ENCODE peak calls at places on chromosome 11, in ten cellular contexts. Y, R, V, T, L, P, G, H, M and X are unnamed samples.

GRCh38 chr11:120023551-120023950 is 114.4 kb downstream of the TRIM29 start:
- DNase-seq in Y (no peak), R (no peak), V (no peak), T (no peak), L (no peak), P (no peak), G (no peak), H (no peak), M (no peak), X (no peak)

GRCh38 chr11:61766353-61766841 is 14.0 kb downstream of the MYRF start:
- DNase-seq in Y (no peak), R (no peak), V (no peak), T (no peak), L (peak), P (no peak), G (no peak), H (no peak), M (peak), X (no peak)

GRCh38 chr11:93686812-93687211 is 25.3 kb downstream of the CEP295 start:
- DNase-seq in Y (no peak), R (no peak), V (no peak), T (peak), L (no peak), P (no peak), G (no peak), H (no peak), M (peak), X (no peak)

GRCh38 chr11:62269654-62270278 is at the start of gene SCGB2A2:
- DNase-seq in Y (no peak), R (no peak), V (no peak), T (no peak), L (no peak), P (no peak), G (no peak), H (no peak), M (peak), X (no peak)

GRCh38 chr11:105148241-105148640 is 8.7 kb upstream of the CARD18 start:
- DNase-seq in Y (no peak), R (no peak), V (no peak), T (no peak), L (no peak), P (no peak), G (no peak), H (no peak), M (peak), X (no peak)

GRCh38 chr11:2690261-2690575 is 9.6 kb downstream of the KCNQ1OT1 start:
- DNase-seq in Y (no peak), R (no peak), V (no peak), T (no peak), L (no peak), P (no peak), G (no peak), H (no peak), M (no peak), X (no peak)

GRCh38 chr11:19730373-19730772 is 17.7 kb downstream of the NAV2 start:
- DNase-seq in Y (peak), R (no peak), V (no peak), T (no peak), L (no peak), P (no peak), G (no peak), H (no peak), M (no peak), X (no peak)

GRCh38 chr11:57513446-57513795 is 2.1 kb downstream of the SLC43A1 start:
- DNase-seq in Y (no peak), R (no peak), V (no peak), T (no peak), L (no peak), P (no peak), G (no peak), H (no peak), M (no peak), X (no peak)

GRCh38 chr11:35892166-35892565 is 51.7 kb upstream of the LDLRAD3 start:
- DNase-seq in Y (no peak), R (no peak), V (no peak), T (no peak), L (no peak), P (no peak), G (no peak), H (no peak), M (no peak), X (no peak)

GRCh38 chr11:85941380-85941973 is 86.3 kb downstream of the CCDC83 start:
- DNase-seq in Y (peak), R (no peak), V (peak), T (no peak), L (peak), P (peak), G (no peak), H (peak), M (peak), X (no peak)

GRCh38 chr11:1176224-1177019 is 18.7 kb downstream of the MUC5AC start:
- DNase-seq in Y (no peak), R (no peak), V (no peak), T (no peak), L (no peak), P (no peak), G (no peak), H (no peak), M (no peak), X (no peak)

GRCh38 chr11:8672346-8672745 is 10.1 kb downstream of the TRIM66 start:
- DNase-seq in Y (no peak), R (no peak), V (no peak), T (no peak), L (no peak), P (no peak), G (no peak), H (no peak), M (no peak), X (no peak)

GRCh38 chr11:65132238-65132987 is 1.9 kb downstream of the SYVN1 start:
- DNase-seq in Y (no peak), R (no peak), V (no peak), T (no peak), L (no peak), P (no peak), G (no peak), H (no peak), M (no peak), X (peak)

GRCh38 chr11:65456418-65456817 is 33.8 kb downstream of the NEAT1 start:
- DNase-seq in Y (no peak), R (no peak), V (no peak), T (no peak), L (no peak), P (no peak), G (no peak), H (no peak), M (no peak), X (no peak)

GRCh38 chr11:70071996-70072395 is 6.1 kb upstream of the ANO1 start:
- DNase-seq in Y (no peak), R (no peak), V (no peak), T (no peak), L (no peak), P (no peak), G (peak), H (no peak), M (no peak), X (peak)

GRCh38 chr11:72751293-72752087 is 718 bp downstream of the ARAP1 start:
- DNase-seq in Y (no peak), R (no peak), V (peak), T (no peak), L (no peak), P (no peak), G (no peak), H (no peak), M (no peak), X (no peak)

GRCh38 chr11:115499891-115500290 is 4.3 kb downstream of the CADM1 start:
- DNase-seq in Y (no peak), R (no peak), V (no peak), T (no peak), L (no peak), P (no peak), G (no peak), H (no peak), M (no peak), X (no peak)

GRCh38 chr11:119108151-119108856 is 1.2 kb downstream of the C2CD2L start:
- DNase-seq in Y (peak), R (peak), V (no peak), T (no peak), L (no peak), P (peak), G (no peak), H (no peak), M (peak), X (no peak)

GRCh38 chr11:126497581-126498109 is 142.2 kb downstream of the ST3GAL4 start:
- DNase-seq in Y (no peak), R (no peak), V (no peak), T (no peak), L (no peak), P (no peak), G (no peak), H (no peak), M (no peak), X (no peak)

GRCh38 chr11:130510407-130511006 is 62.1 kb downstream of the ADAMTS15 start:
- DNase-seq in Y (no peak), R (no peak), V (no peak), T (no peak), L (no peak), P (no peak), G (no peak), H (no peak), M (peak), X (no peak)

GRCh38 chr11:109046284-109046992 is 375.6 kb upstream of the C11orf87 start:
- DNase-seq in Y (no peak), R (no peak), V (no peak), T (no peak), L (no peak), P (no peak), G (no peak), H (no peak), M (no peak), X (no peak)

GRCh38 chr11:96228911-96229310 is 114.1 kb downstream of the MAML2 start:
- DNase-seq in Y (no peak), R (no peak), V (no peak), T (no peak), L (no peak), P (no peak), G (no peak), H (no peak), M (peak), X (no peak)

GRCh38 chr11:1858154-1858553 is 5.3 kb downstream of the LSP1 start:
- DNase-seq in Y (no peak), R (no peak), V (no peak), T (no peak), L (no peak), P (no peak), G (no peak), H (no peak), M (no peak), X (no peak)

GRCh38 chr11:34346551-34346950 is 11.3 kb downstream of the ABTB2 start:
- DNase-seq in Y (no peak), R (no peak), V (no peak), T (no peak), L (no peak), P (no peak), G (no peak), H (no peak), M (peak), X (no peak)

GRCh38 chr11:123413636-123414035 is 16.4 kb upstream of the GRAMD1B start:
- DNase-seq in Y (no peak), R (no peak), V (no peak), T (no peak), L (no peak), P (no peak), G (no peak), H (no peak), M (peak), X (no peak)

GRCh38 chr11:12167098-12167999 is 57.0 kb downstream of the MICAL2 start:
- DNase-seq in Y (no peak), R (no peak), V (no peak), T (no peak), L (peak), P (peak), G (no peak), H (peak), M (peak), X (no peak)

GRCh38 chr11:6572215-6572614 is 31.2 kb downstream of the RRP8 start:
- DNase-seq in Y (peak), R (no peak), V (no peak), T (peak), L (no peak), P (no peak), G (no peak), H (no peak), M (peak), X (no peak)

GRCh38 chr11:10405858-10406592 is 49.0 kb upstream of the AMPD3 start:
- DNase-seq in Y (peak), R (peak), V (peak), T (peak), L (peak), P (peak), G (no peak), H (peak), M (peak), X (no peak)

GRCh38 chr11:824942-825341 is 2.8 kb upstream of the CRACR2B start:
- DNase-seq in Y (no peak), R (no peak), V (peak), T (no peak), L (no peak), P (no peak), G (no peak), H (no peak), M (no peak), X (no peak)

GRCh38 chr11:64631675-64632074 is 40.7 kb downstream of the SLC22A12 start:
- DNase-seq in Y (no peak), R (no peak), V (no peak), T (no peak), L (no peak), P (no peak), G (no peak), H (no peak), M (no peak), X (no peak)

GRCh38 chr11:116180806-116181600 is 591.8 kb downstream of the BUD13 start:
- DNase-seq in Y (no peak), R (no peak), V (no peak), T (no peak), L (no peak), P (no peak), G (no peak), H (no peak), M (no peak), X (no peak)

GRCh38 chr11:70507466-70508230 is 109.3 kb downstream of the CTTN start:
- DNase-seq in Y (no peak), R (no peak), V (no peak), T (no peak), L (no peak), P (no peak), G (no peak), H (no peak), M (no peak), X (no peak)

GRCh38 chr11:62667460-62667859 is 2.3 kb downstream of the CSKMT start:
- DNase-seq in Y (no peak), R (no peak), V (no peak), T (no peak), L (no peak), P (peak), G (no peak), H (no peak), M (no peak), X (no peak)

GRCh38 chr11:1482581-1483444 is 3.8 kb downstream of the MOB2 start:
- DNase-seq in Y (no peak), R (no peak), V (no peak), T (no peak), L (no peak), P (no peak), G (no peak), H (no peak), M (no peak), X (no peak)

GRCh38 chr11:76234704-76235232 is 28.5 kb upstream of the WNT11 start:
- DNase-seq in Y (peak), R (no peak), V (no peak), T (no peak), L (no peak), P (peak), G (no peak), H (no peak), M (peak), X (peak)

GRCh38 chr11:72685560-72686480 is 11.6 kb upstream of the PDE2A start:
- DNase-seq in Y (no peak), R (no peak), V (no peak), T (peak), L (no peak), P (peak), G (no peak), H (no peak), M (peak), X (no peak)

GRCh38 chr11:64226507-64227051 is 505 bp downstream of the NUDT22 start:
- DNase-seq in Y (no peak), R (peak), V (peak), T (no peak), L (no peak), P (peak), G (no peak), H (no peak), M (no peak), X (no peak)

GRCh38 chr11:71086687-71087258 is 165.6 kb downstream of the SHANK2 start:
- DNase-seq in Y (no peak), R (no peak), V (peak), T (no peak), L (no peak), P (peak), G (no peak), H (peak), M (peak), X (no peak)